ENCODE peak calls at places on chromosomes 1 and 21, in five cellular contexts. M is Calu3; B is GM10248; X is GM12878; W is CD4-positive, alpha-beta T cell. S is an unnamed sample.
A peak's percentile ranks its signal among the peaks of the same experiment; 100 is the strongest.

GRCh38 chr1:215583185-215583692 is 16.1 kb downstream of the KCTD3 start:
- DNase-seq in M (peak; percentile 70), B (no peak), X (no peak), W (no peak), S (no peak)

GRCh38 chr1:1122078-1122811 is 6.4 kb upstream of the C1orf159 start:
- DNase-seq in M (peak; percentile 88), B (peak; percentile 91), X (no peak), W (peak; percentile 79), S (peak; percentile 78)

GRCh38 chr1:172089768-172090510 is 248.6 kb downstream of the DNM3 start:
- DNase-seq in M (peak; percentile 83), B (peak; percentile 31), X (peak; percentile 50), W (peak; percentile 50), S (no peak)

GRCh38 chr1:24803987-24804530 is 58.8 kb downstream of the CLIC4 start:
- DNase-seq in M (no peak), B (no peak), X (no peak), W (no peak), S (no peak)

GRCh38 chr1:181769846-181770245 is 286.5 kb downstream of the CACNA1E start:
- DNase-seq in M (no peak), B (no peak), X (no peak), W (no peak), S (no peak)

GRCh38 chr21:29287383-29287782 is 11.3 kb upstream of the BACH1 start:
- DNase-seq in M (no peak), B (no peak), X (no peak), W (no peak), S (no peak)

GRCh38 chr1:229952670-229953520 is 114.1 kb upstream of the GALNT2 start:
- DNase-seq in M (no peak), B (no peak), X (no peak), W (no peak), S (no peak)

GRCh38 chr1:221431068-221431651 is 310.7 kb downstream of the DUSP10 start:
- DNase-seq in M (no peak), B (no peak), X (no peak), W (no peak), S (no peak)

GRCh38 chr1:203289281-203289981 is 15.9 kb upstream of the BTG2 start:
- DNase-seq in M (no peak), B (peak; percentile 87), X (peak; percentile 99), W (peak; percentile 82), S (no peak)

GRCh38 chr1:47592296-47592975 is 154.6 kb downstream of the FOXD2 start:
- DNase-seq in M (no peak), B (no peak), X (no peak), W (no peak), S (no peak)

GRCh38 chr1:25566186-25566729 is 22.9 kb downstream of the LDLRAP1 start:
- DNase-seq in M (no peak), B (no peak), X (no peak), W (no peak), S (no peak)

GRCh38 chr21:36860736-36861594 is 105.5 kb downstream of the HLCS start:
- DNase-seq in M (peak; percentile 28), B (no peak), X (no peak), W (no peak), S (no peak)

GRCh38 chr1:10838541-10838940 is 42.1 kb upstream of the CASZ1 start:
- DNase-seq in M (no peak), B (no peak), X (no peak), W (no peak), S (no peak)

GRCh38 chr21:42520628-42521253 is 7.1 kb downstream of the SLC37A1 start:
- DNase-seq in M (no peak), B (no peak), X (no peak), W (no peak), S (no peak)

GRCh38 chr1:158930504-158930903 is 848 bp upstream of the PYHIN1 start:
- DNase-seq in M (no peak), B (no peak), X (no peak), W (peak; percentile 42), S (no peak)

GRCh38 chr1:84892657-84893618 is at the start of gene LPAR3:
- DNase-seq in M (peak; percentile 78), B (no peak), X (no peak), W (no peak), S (peak; percentile 27)

GRCh38 chr1:86503477-86504129 is 34.9 kb downstream of the CLCA1 start:
- DNase-seq in M (no peak), B (no peak), X (no peak), W (no peak), S (peak; percentile 40)

GRCh38 chr1:161285519-161285918 is 24.2 kb downstream of the MPZ start:
- DNase-seq in M (no peak), B (no peak), X (no peak), W (no peak), S (no peak)

GRCh38 chr1:3065396-3065795 is 3.6 kb upstream of the PRDM16 start:
- DNase-seq in M (no peak), B (no peak), X (no peak), W (no peak), S (no peak)

GRCh38 chr1:226351709-226352108 is 42.7 kb upstream of the LIN9 start:
- DNase-seq in M (no peak), B (no peak), X (no peak), W (no peak), S (no peak)

DNA sequence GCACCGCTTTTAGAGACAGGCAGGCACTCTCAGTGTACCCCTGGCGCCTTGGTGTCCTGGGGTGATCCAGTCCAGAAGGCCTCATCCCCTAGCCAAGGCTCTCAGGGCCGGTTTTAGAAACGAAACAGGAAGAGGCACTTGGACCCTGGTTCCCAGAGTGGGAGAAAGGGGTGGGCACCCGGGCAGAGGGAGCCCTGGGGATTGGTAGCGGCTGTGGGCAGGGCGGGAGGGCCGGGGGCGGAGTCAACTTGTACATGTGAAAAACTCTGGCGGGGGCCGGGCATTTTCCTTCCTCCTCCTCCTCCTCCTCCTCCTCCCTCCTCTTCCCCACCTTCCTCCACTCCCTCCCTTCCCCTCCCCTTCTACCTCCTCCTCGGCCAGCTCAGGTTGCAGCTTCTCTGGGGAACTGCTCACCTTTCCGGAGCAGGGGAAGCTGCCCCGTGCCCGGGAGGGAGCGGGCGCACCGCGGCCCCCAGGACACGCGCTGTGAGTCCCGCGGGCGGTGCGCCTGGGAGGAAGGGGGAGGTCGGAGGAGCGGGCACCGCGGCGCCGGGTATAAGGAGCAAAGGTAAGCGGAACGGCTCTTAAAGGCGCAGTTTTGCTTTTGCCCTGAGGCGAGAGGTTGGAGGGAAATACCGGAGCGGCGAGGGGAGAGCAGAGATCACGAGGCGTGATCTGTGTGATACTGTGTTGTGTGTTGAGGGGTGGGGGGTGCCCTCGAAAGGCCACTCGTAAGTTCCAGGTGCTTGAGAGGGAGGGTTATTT is at the start of gene CDK18:
- DNase-seq in M (peak; percentile 87), B (no peak), X (no peak), W (peak; percentile 11), S (peak; percentile 60)
- TF ChIP-seq CTCF in M (no peak), B (no peak), X (no peak), W (no peak), S (no peak)

DNA sequence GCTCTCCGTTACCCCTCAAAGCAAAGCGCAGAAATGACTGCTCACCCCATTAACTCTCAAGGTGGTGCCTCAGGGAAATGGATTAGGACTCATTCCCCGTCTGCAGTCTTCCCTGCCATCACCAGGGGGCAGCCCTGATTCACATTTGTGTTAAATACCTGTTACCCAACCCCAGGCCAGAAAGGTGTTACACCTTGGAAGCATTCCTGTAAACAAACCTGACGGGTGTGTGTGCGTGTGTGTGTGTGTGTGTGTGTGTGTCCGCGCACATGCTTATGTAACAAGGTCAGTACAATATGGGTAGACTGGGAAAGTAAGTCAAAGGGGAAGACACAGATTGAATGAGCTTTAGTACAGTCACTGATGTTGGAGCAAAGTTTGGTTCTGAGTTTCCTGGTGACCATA is 6.3 kb upstream of the GUCA2B start:
- DNase-seq in M (peak; percentile 91), B (peak; percentile 83), X (no peak), W (peak; percentile 49), S (peak; percentile 82)
- TF ChIP-seq CTCF in M (peak; percentile 88), B (peak; percentile 86), X (peak; percentile 87), W (peak; percentile 71), S (peak; percentile 73)

DNA sequence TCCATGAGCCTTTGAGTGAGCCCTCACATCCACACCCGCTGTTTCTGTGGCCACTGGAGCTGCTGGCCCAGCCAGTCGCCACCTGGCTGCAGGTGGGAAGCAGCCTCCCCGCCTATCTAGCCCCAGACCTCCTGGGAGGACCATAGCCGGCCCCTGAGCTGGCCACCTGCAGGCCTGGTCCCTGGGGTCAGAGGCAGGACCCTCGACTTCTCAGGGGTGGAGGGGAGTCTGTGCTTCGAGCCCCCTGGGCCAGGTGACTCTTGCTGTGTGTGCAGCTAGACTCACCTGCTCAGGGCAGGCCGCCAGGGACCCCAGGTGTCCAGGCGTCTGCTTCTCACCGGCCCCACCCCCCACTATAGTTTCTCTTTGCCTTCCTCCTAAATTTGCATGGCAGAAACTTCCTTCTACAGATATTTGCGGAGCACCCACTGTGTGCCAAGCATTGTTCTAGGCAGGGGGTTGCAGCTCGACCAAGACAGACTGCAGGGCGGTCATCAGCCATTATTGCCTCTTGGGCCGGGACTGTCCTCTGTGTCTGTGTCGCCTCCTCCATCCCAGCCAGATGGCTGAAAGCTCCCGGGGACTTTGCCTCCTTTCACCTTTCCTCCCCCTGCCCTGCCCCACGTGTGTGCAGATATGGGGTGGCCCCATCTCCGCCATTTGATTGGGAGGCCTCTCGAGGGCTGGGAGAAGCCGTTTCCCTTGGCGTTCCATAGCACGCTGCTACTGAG is 27.3 kb downstream of the SPSB1 start:
- DNase-seq in M (no peak), B (no peak), X (no peak), W (no peak), S (no peak)
- TF ChIP-seq CTCF in M (no peak), B (no peak), X (no peak), W (no peak), S (no peak)

GRCh38 chr1:152582647-152583046 is 2.3 kb upstream of the LCE3D start:
- DNase-seq in M (no peak), B (no peak), X (no peak), W (no peak), S (no peak)

GRCh38 chr1:152580433-152580832 is at the start of gene LCE3D:
- DNase-seq in M (no peak), B (no peak), X (no peak), W (no peak), S (no peak)

DNA sequence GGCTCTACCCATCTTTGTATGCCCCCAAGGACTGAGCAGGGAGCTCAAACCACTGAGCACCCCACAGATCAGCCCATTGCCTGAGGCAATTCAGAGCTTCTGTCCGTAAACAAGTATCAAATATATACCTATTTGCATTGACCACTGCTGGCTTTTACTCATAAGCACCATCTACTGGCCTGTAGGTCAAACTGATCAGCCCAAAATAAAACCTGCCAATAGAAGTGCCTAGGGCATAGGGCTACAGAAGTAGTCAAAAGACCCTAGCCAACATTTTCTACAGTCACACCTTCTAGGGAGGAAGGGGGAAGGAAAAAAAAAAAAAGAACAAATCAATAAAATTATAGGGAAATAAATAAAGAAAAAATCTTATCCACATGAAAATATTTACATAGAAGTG is 5.3 kb upstream of the LCE3D start:
- DNase-seq in M (no peak), B (no peak), X (no peak), W (no peak), S (no peak)
- TF ChIP-seq CTCF in M (peak; percentile 36), B (peak; percentile 32), X (peak; percentile 26), W (no peak), S (no peak)

GRCh38 chr1:5980314-5981008 is 11.8 kb downstream of the NPHP4 start:
- DNase-seq in M (no peak), B (no peak), X (no peak), W (no peak), S (no peak)
- TF ChIP-seq CTCF in M (no peak), B (no peak), X (no peak), W (no peak), S (peak; percentile 23)

GRCh38 chr1:91546876-91547275 is 46.2 kb downstream of the CDC7 start:
- DNase-seq in M (no peak), B (no peak), X (no peak), W (no peak), S (no peak)
- TF ChIP-seq CTCF in M (no peak), B (no peak), X (no peak), W (no peak), S (no peak)

S was measured in mesothelial cell of epicardium.